ENCODE peak calls at places on chromosomes 5 and 9, in five cellular contexts. One of them, this sample, is unnamed.

GRCh38 chr9:136587145-136587943 is 41.5 kb upstream of the NOTCH1 start:
- DNase-seq in NCI-H345: no peak
- DNase-seq in PC-3: no peak
- DNase-seq in putamen: peak; percentile 53
- DNase-seq in GM23248: peak; percentile 63
- DNase-seq in this sample: no peak

GRCh38 chr5:173618927-173619519 is 2.6 kb upstream of the BOD1 start:
- DNase-seq in PC-3: peak; percentile 87
- DNase-seq in putamen: peak; percentile 71
- DNase-seq in NCI-H345: peak; percentile 69
- DNase-seq in GM23248: peak; percentile 77
- DNase-seq in this sample: no peak

GRCh38 chr5:87650284-87650683 is 237.6 kb upstream of the CCNH start:
- DNase-seq in putamen: no peak
- DNase-seq in GM23248: peak; percentile 18
- DNase-seq in PC-3: peak; percentile 55
- DNase-seq in NCI-H345: no peak
- DNase-seq in this sample: no peak

GRCh38 chr5:30918171-30918570 is 275.3 kb upstream of the CDH6 start:
- DNase-seq in PC-3: peak; percentile 55
- DNase-seq in NCI-H345: no peak
- DNase-seq in putamen: no peak
- DNase-seq in GM23248: peak; percentile 40
- DNase-seq in this sample: no peak

GRCh38 chr9:137504432-137504777 is 45.3 kb upstream of the NSMF start:
- DNase-seq in GM23248: no peak
- DNase-seq in NCI-H345: peak; percentile 15
- DNase-seq in putamen: no peak
- DNase-seq in PC-3: no peak
- DNase-seq in this sample: no peak

GRCh38 chr9:129027685-129028191 is 393 bp downstream of the SH3GLB2 start:
- DNase-seq in PC-3: peak; percentile 52
- DNase-seq in GM23248: no peak
- DNase-seq in NCI-H345: peak; percentile 86
- DNase-seq in putamen: no peak
- DNase-seq in this sample: no peak

GRCh38 chr5:178245389-178245788 is 12.8 kb upstream of the PHYKPL start:
- DNase-seq in putamen: no peak
- DNase-seq in PC-3: no peak
- DNase-seq in GM23248: no peak
- DNase-seq in NCI-H345: no peak
- DNase-seq in this sample: no peak

GRCh38 chr5:50958852-50959457 is 292.5 kb downstream of the PARP8 start:
- DNase-seq in GM23248: peak; percentile 70
- DNase-seq in PC-3: peak; percentile 49
- DNase-seq in putamen: no peak
- DNase-seq in NCI-H345: peak; percentile 64
- DNase-seq in this sample: no peak

GRCh38 chr9:16421534-16421933 is 448.9 kb downstream of the BNC2 start:
- DNase-seq in NCI-H345: no peak
- DNase-seq in PC-3: no peak
- DNase-seq in GM23248: no peak
- DNase-seq in putamen: no peak
- DNase-seq in this sample: no peak

GRCh38 chr5:143063175-143063970 is 293.2 kb downstream of the ARHGAP26 start:
- DNase-seq in PC-3: peak; percentile 17
- DNase-seq in putamen: peak; percentile 52
- DNase-seq in NCI-H345: peak; percentile 31
- DNase-seq in GM23248: no peak
- DNase-seq in this sample: no peak

GRCh38 chr5:149123211-149123610 is 18.1 kb upstream of the ABLIM3 start:
- DNase-seq in putamen: no peak
- DNase-seq in PC-3: no peak
- DNase-seq in GM23248: no peak
- DNase-seq in NCI-H345: peak; percentile 48
- DNase-seq in this sample: no peak

GRCh38 chr5:149940077-149940574 is 4.5 kb downstream of the PDE6A start:
- DNase-seq in GM23248: peak; percentile 66
- DNase-seq in NCI-H345: no peak
- DNase-seq in PC-3: peak; percentile 42
- DNase-seq in putamen: no peak
- DNase-seq in this sample: no peak

GRCh38 chr9:78745331-78745730 is 448.4 kb downstream of the PSAT1 start:
- DNase-seq in GM23248: peak; percentile 42
- DNase-seq in PC-3: peak; percentile 73
- DNase-seq in putamen: no peak
- DNase-seq in NCI-H345: no peak
- DNase-seq in this sample: no peak

GRCh38 chr5:93092349-93093105 is 488.5 kb downstream of the NR2F1-AS1 start:
- DNase-seq in NCI-H345: no peak
- DNase-seq in putamen: no peak
- DNase-seq in GM23248: peak; percentile 47
- DNase-seq in PC-3: peak; percentile 65
- DNase-seq in this sample: no peak

GRCh38 chr5:30368064-30368463 is 825.4 kb upstream of the CDH6 start:
- DNase-seq in putamen: no peak
- DNase-seq in PC-3: peak; percentile 81
- DNase-seq in NCI-H345: no peak
- DNase-seq in GM23248: no peak
- DNase-seq in this sample: no peak

GRCh38 chr9:70802206-70802605 is 319.2 kb downstream of the TRPM3 start:
- DNase-seq in GM23248: peak; percentile 24
- DNase-seq in NCI-H345: no peak
- DNase-seq in putamen: no peak
- DNase-seq in PC-3: no peak
- DNase-seq in this sample: no peak

GRCh38 chr5:153209687-153210086 is 280.8 kb upstream of the GRIA1 start:
- DNase-seq in NCI-H345: no peak
- DNase-seq in GM23248: no peak
- DNase-seq in putamen: no peak
- DNase-seq in PC-3: no peak
- DNase-seq in this sample: no peak

GRCh38 chr5:173646684-173647083 is 30.2 kb upstream of the BOD1 start:
- DNase-seq in PC-3: peak; percentile 70
- DNase-seq in putamen: no peak
- DNase-seq in GM23248: no peak
- DNase-seq in NCI-H345: no peak
- DNase-seq in this sample: no peak

GRCh38 chr5:14364096-14364495 is 217.5 kb upstream of the OTULINL start:
- DNase-seq in GM23248: peak; percentile 26
- DNase-seq in PC-3: peak; percentile 53
- DNase-seq in putamen: no peak
- DNase-seq in NCI-H345: no peak
- DNase-seq in this sample: no peak

GRCh38 chr5:177362871-177363507 is 5.3 kb downstream of the RGS14 start:
- DNase-seq in putamen: no peak
- DNase-seq in NCI-H345: peak; percentile 79
- DNase-seq in GM23248: peak; percentile 70
- DNase-seq in PC-3: peak; percentile 62
- DNase-seq in this sample: no peak

GRCh38 chr9:96344458-96345180 is 38.9 kb downstream of the SLC35D2 start:
- DNase-seq in putamen: peak; percentile 86
- DNase-seq in PC-3: peak; percentile 65
- DNase-seq in GM23248: peak; percentile 89
- DNase-seq in NCI-H345: peak; percentile 54
- DNase-seq in this sample: no peak

GRCh38 chr5:88674262-88675158 is 208.5 kb downstream of the MEF2C start:
- DNase-seq in PC-3: no peak
- DNase-seq in putamen: peak; percentile 90
- DNase-seq in NCI-H345: peak; percentile 85
- DNase-seq in GM23248: peak; percentile 55
- DNase-seq in this sample: no peak

GRCh38 chr9:101479337-101480045 is 43.9 kb upstream of the ALDOB start:
- DNase-seq in PC-3: no peak
- DNase-seq in putamen: no peak
- DNase-seq in GM23248: no peak
- DNase-seq in NCI-H345: no peak
- DNase-seq in this sample: no peak

GRCh38 chr5:74673011-74673790 is 11.8 kb upstream of the HEXB start:
- DNase-seq in GM23248: peak; percentile 77
- DNase-seq in putamen: peak; percentile 75
- DNase-seq in NCI-H345: peak; percentile 18
- DNase-seq in PC-3: peak; percentile 59
- DNase-seq in this sample: no peak

GRCh38 chr5:58810086-58810485 is 227.2 kb downstream of the RAB3C start:
- DNase-seq in putamen: no peak
- DNase-seq in NCI-H345: no peak
- DNase-seq in PC-3: no peak
- DNase-seq in GM23248: no peak
- DNase-seq in this sample: no peak

GRCh38 chr5:76709762-76710161 is 6.2 kb upstream of the F2R start:
- DNase-seq in putamen: no peak
- DNase-seq in GM23248: peak; percentile 52
- DNase-seq in NCI-H345: no peak
- DNase-seq in PC-3: peak; percentile 33
- DNase-seq in this sample: no peak

GRCh38 chr5:116668361-116668760 is 93.7 kb upstream of the SEMA6A start:
- DNase-seq in PC-3: no peak
- DNase-seq in GM23248: no peak
- DNase-seq in putamen: no peak
- DNase-seq in NCI-H345: no peak
- DNase-seq in this sample: no peak

GRCh38 chr5:179906795-179907569 is 715 bp downstream of the TBC1D9B start:
- DNase-seq in NCI-H345: peak; percentile 13
- DNase-seq in putamen: no peak
- DNase-seq in GM23248: peak; percentile 60
- DNase-seq in PC-3: peak; percentile 7
- DNase-seq in this sample: no peak